ENCODE peak calls at places on chromosome 19, in nine cellular contexts. Q is Peyer's patch, F is body of pancreas, A is AG04450, Y is dorsolateral prefrontal cortex, S is heart left ventricle, O is PC-9, H is thyroid gland, G is WERI-Rb-1. L is an unnamed sample.

GRCh38 chr19:54470991-54471782 is 1.9 kb downstream of the CDC42EP5 start:
- DNase-seq in Q (no peak), F (peak), A (no peak), Y (no peak), S (peak), O (peak), H (peak), G (no peak), L (peak)

GRCh38 chr19:2491130-2491801 is 15.3 kb downstream of the GADD45B start:
- DNase-seq in Q (peak), F (peak), A (no peak), Y (no peak), S (no peak), O (peak), H (peak), G (no peak), L (peak)

GRCh38 chr19:46967578-46968018 is 52.0 kb upstream of the NPAS1 start:
- DNase-seq in Q (peak), F (no peak), A (no peak), Y (no peak), S (peak), O (no peak), H (peak), G (no peak), L (no peak)

GRCh38 chr19:1101337-1101698 is 2.5 kb upstream of the GPX4 start:
- DNase-seq in Q (no peak), F (no peak), A (no peak), Y (no peak), S (no peak), O (no peak), H (peak), G (no peak), L (no peak)

GRCh38 chr19:4851551-4852290 is 15.7 kb downstream of the PLIN3 start:
- DNase-seq in Q (peak), F (peak), A (no peak), Y (peak), S (peak), O (peak), H (peak), G (peak), L (peak)

GRCh38 chr19:5881543-5882299 is 11.4 kb upstream of the FUT5 start:
- DNase-seq in Q (no peak), F (no peak), A (no peak), Y (no peak), S (no peak), O (no peak), H (no peak), G (peak), L (no peak)

GRCh38 chr19:55247621-55248099 is 11.2 kb downstream of the PPP6R1 start:
- DNase-seq in Q (peak), F (no peak), A (no peak), Y (no peak), S (peak), O (peak), H (no peak), G (no peak), L (peak)

GRCh38 chr19:49862411-49863253 is 4.7 kb downstream of the PNKP start:
- DNase-seq in Q (no peak), F (no peak), A (no peak), Y (no peak), S (no peak), O (no peak), H (peak), G (peak), L (no peak)

GRCh38 chr19:55457683-55458457 is 3.6 kb downstream of the ISOC2 start:
- DNase-seq in Q (no peak), F (no peak), A (no peak), Y (no peak), S (no peak), O (no peak), H (no peak), G (no peak), L (no peak)

GRCh38 chr19:37466277-37466797 is 907 bp downstream of the ZNF569 start:
- DNase-seq in Q (no peak), F (no peak), A (no peak), Y (no peak), S (no peak), O (no peak), H (no peak), G (peak), L (no peak)

GRCh38 chr19:30696514-30696913 is 324.3 kb downstream of the ZNF536 start:
- DNase-seq in Q (no peak), F (peak), A (no peak), Y (no peak), S (no peak), O (no peak), H (peak), G (peak), L (no peak)

GRCh38 chr19:38355728-38356725 is 18.3 kb upstream of the PSMD8 start:
- DNase-seq in Q (no peak), F (no peak), A (no peak), Y (no peak), S (no peak), O (no peak), H (no peak), G (no peak), L (no peak)

GRCh38 chr19:58362272-58362994 is at the start of gene ZNF497:
- DNase-seq in Q (peak), F (peak), A (peak), Y (peak), S (peak), O (peak), H (peak), G (peak), L (peak)

GRCh38 chr19:8302357-8302691 is 5.8 kb downstream of the CD320 start:
- DNase-seq in Q (peak), F (no peak), A (no peak), Y (no peak), S (peak), O (no peak), H (no peak), G (peak), L (no peak)

GRCh38 chr19:9668544-9668943 is 6.4 kb downstream of the ZNF562 start:
- DNase-seq in Q (no peak), F (no peak), A (no peak), Y (no peak), S (no peak), O (no peak), H (no peak), G (no peak), L (no peak)

GRCh38 chr19:46533085-46534081 is 37.7 kb upstream of the PNMA8B start:
- DNase-seq in Q (no peak), F (no peak), A (no peak), Y (peak), S (no peak), O (no peak), H (no peak), G (no peak), L (no peak)

GRCh38 chr19:30227661-30228112 is 144.5 kb upstream of the ZNF536 start:
- DNase-seq in Q (peak), F (peak), A (no peak), Y (peak), S (peak), O (peak), H (peak), G (peak), L (peak)

GRCh38 chr19:611506-611869 is 21.8 kb downstream of the HCN2 start:
- DNase-seq in Q (no peak), F (no peak), A (peak), Y (no peak), S (no peak), O (no peak), H (no peak), G (peak), L (peak)

GRCh38 chr19:28074773-28075172 is 1138.2 kb downstream of the UQCRFS1 start:
- DNase-seq in Q (no peak), F (no peak), A (no peak), Y (no peak), S (no peak), O (no peak), H (no peak), G (no peak), L (no peak)

GRCh38 chr19:44648536-44649370 is 5.0 kb downstream of the PVR start:
- DNase-seq in Q (no peak), F (no peak), A (no peak), Y (no peak), S (no peak), O (no peak), H (peak), G (no peak), L (no peak)

GRCh38 chr19:13095393-13095784 is 7.3 kb downstream of the LYL1 start:
- DNase-seq in Q (peak), F (no peak), A (no peak), Y (no peak), S (no peak), O (no peak), H (no peak), G (no peak), L (no peak)

GRCh38 chr19:13094771-13095392 is 7.8 kb downstream of the LYL1 start:
- DNase-seq in Q (peak), F (no peak), A (no peak), Y (no peak), S (peak), O (no peak), H (no peak), G (peak), L (no peak)

GRCh38 chr19:13096968-13097330 is 5.7 kb downstream of the LYL1 start:
- DNase-seq in Q (no peak), F (no peak), A (no peak), Y (no peak), S (no peak), O (no peak), H (no peak), G (no peak), L (no peak)

GRCh38 chr19:13097331-13098258 is 5.1 kb downstream of the LYL1 start:
- DNase-seq in Q (peak), F (no peak), A (no peak), Y (no peak), S (peak), O (no peak), H (no peak), G (no peak), L (no peak)

GRCh38 chr19:13095934-13096890 is 6.4 kb downstream of the LYL1 start:
- DNase-seq in Q (peak), F (no peak), A (no peak), Y (no peak), S (peak), O (no peak), H (no peak), G (peak), L (no peak)
- TF ChIP-seq CTCF in Q (peak), F (no peak), A (no peak), Y (no peak), S (no peak), O (no peak), H (no peak), G (peak), L (no peak)

GRCh38 chr19:35544110-35544802 is 1.2 kb upstream of the TMEM147 start:
- DNase-seq in Q (no peak), F (no peak), A (no peak), Y (no peak), S (no peak), O (no peak), H (no peak), G (no peak), L (no peak)

GRCh38 chr19:35546532-35546931 is 1.1 kb downstream of the TMEM147 start:
- DNase-seq in Q (no peak), F (no peak), A (no peak), Y (no peak), S (no peak), O (no peak), H (no peak), G (no peak), L (no peak)

GRCh38 chr19:35545855-35546381 is 492 bp downstream of the TMEM147 start:
- DNase-seq in Q (peak), F (peak), A (no peak), Y (no peak), S (no peak), O (peak), H (peak), G (peak), L (peak)

GRCh38 chr19:35543280-35544109 is 1.9 kb upstream of the TMEM147 start:
- DNase-seq in Q (no peak), F (no peak), A (no peak), Y (no peak), S (no peak), O (no peak), H (no peak), G (no peak), L (no peak)

GRCh38 chr19:35545001-35545854 is at the start of gene TMEM147:
- DNase-seq in Q (peak), F (peak), A (peak), Y (peak), S (peak), O (peak), H (peak), G (peak), L (peak)
- H3K27ac ChIP-seq in Q (peak), F (peak), A (peak), Y (peak), S (peak), O (peak), H (peak), G (peak), L (peak)

GRCh38 chr19:15161028-15161984 is 39.5 kb downstream of the NOTCH3 start:
- DNase-seq in Q (peak), F (no peak), A (no peak), Y (no peak), S (no peak), O (peak), H (no peak), G (peak), L (peak)
- TF ChIP-seq CTCF in Q (peak), F (no peak), A (peak), Y (no peak), S (peak), O (peak), H (peak), G (peak), L (peak)

DNA sequence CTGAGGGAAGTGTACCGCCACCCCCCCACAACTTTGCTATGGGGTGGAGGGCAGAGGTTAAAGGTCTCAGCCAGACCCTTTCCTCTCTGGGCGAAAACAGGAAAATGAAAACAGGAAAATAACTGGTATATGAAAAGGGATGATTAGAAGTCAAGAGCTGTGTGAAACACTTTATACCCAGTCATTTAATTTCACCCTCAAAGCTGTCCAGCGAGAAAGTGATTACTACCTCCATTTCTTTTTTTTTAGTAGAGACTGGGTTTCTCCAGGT is 575 bp upstream of the PHLDB3 start:
- DNase-seq in Q (no peak), F (no peak), A (no peak), Y (no peak), S (no peak), O (no peak), H (no peak), G (no peak), L (no peak)
- H3K27ac ChIP-seq in Q (peak), F (no peak), A (no peak), Y (peak), S (peak), O (peak), H (peak), G (peak), L (peak)

GRCh38 chr19:40271706-40272105 is 13.4 kb downstream of the AKT2 start:
- DNase-seq in Q (no peak), F (no peak), A (no peak), Y (no peak), S (no peak), O (no peak), H (no peak), G (no peak), L (no peak)
- TF ChIP-seq CTCF in Q (no peak), F (no peak), A (no peak), Y (no peak), S (no peak), O (no peak), H (no peak), G (no peak), L (no peak)

DNA sequence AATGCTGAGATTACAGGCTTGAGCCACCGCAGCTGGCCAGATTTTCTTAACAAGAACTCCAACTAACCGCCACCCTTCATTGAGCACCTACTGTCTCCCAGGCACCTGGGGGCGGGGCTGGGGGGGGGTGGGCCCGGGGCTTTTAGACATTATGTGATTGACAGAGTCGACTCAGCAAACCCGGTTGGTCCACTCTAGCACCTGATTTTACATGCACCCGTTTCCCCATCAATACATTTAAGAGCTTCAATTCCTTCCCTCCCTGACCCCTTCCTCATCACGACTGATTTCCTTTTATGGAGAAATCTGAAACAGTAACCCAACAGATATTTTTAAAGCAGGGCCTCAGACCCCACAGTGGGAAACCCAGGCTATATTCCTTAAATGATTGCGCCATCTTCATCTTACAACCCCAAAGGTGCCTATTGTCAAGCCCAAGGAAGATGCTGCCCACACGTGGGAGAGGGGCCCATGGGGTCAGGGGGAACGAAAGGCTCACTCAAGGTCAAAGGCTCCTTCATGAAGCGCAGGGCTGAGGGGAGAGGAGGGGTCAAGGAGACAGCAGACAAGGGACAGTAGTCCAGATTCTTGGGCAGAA is 1.8 kb downstream of the INSR start:
- DNase-seq in Q (no peak), F (peak), A (no peak), Y (no peak), S (no peak), O (no peak), H (no peak), G (no peak), L (no peak)
- H3K27ac ChIP-seq in Q (no peak), F (peak), A (no peak), Y (peak), S (peak), O (no peak), H (peak), G (no peak), L (no peak)

GRCh38 chr19:23436944-23437343 is 41.7 kb upstream of the ZNF91 start:
- DNase-seq in Q (no peak), F (no peak), A (no peak), Y (no peak), S (no peak), O (no peak), H (no peak), G (peak), L (no peak)
- TF ChIP-seq CTCF in Q (peak), F (no peak), A (peak), Y (no peak), S (no peak), O (peak), H (no peak), G (peak), L (no peak)

GRCh38 chr19:56595548-56595899 is 422 bp downstream of the ZNF71 start:
- DNase-seq in Q (no peak), F (no peak), A (no peak), Y (no peak), S (no peak), O (no peak), H (no peak), G (no peak), L (no peak)
- H3K27ac ChIP-seq in Q (peak), F (peak), A (no peak), Y (peak), S (peak), O (no peak), H (peak), G (peak), L (peak)

DNA sequence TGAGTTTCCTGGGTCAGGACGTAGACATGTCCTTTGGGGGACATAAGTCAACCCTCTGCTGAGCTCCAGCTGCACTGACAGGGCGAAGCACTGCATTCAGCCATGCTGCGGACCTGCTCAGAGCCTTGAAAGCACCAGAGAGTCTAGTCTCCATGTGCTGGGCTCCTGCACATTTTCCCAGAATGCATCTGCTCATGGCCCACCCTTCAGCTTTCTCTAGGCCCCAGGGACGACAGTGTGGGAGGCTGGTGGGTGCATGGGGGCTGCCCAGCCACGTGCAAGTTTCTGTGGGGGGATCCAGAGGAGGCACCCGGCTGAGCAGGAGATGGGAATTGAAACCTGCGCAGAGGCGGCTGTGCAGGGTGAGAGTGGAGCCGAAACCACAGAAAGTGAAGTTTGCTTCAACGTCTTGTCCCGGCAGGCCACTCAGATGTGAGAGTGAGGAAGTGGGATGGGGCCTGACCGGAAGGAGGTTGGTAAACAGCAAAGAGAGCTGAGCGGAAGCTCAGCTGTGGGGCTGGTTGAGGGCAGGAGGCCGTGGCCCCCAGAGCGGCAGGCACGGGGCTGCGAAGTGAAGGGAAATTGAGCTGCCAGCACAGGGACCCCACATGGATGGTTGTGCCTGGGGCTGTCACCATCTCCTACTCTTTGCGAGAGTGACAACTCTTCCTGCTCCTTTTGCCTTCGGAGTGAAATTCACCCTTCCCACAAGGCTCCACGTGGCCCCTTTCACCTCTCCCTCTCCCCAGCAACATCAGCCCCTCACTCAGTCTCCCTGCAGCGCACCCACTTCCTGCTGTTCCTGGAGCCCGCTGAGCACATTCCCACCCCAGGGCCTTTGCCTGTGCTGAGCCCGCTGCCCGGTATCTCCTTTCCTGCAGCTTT is 11.8 kb downstream of the PGLS start:
- DNase-seq in Q (peak), F (peak), A (no peak), Y (no peak), S (peak), O (no peak), H (peak), G (no peak), L (no peak)
- TF ChIP-seq CTCF in Q (no peak), F (no peak), A (no peak), Y (no peak), S (no peak), O (no peak), H (no peak), G (no peak), L (no peak)